ENCODE peak calls at places on chromosomes 1 and 21, in four cellular contexts. One of them, this sample, is unnamed.

GRCh38 chr1:197029749-197030148 is 37.3 kb downstream of the F13B start:
- DNase-seq in K562: no peak
- DNase-seq in GM12891: no peak
- DNase-seq in GM12878: no peak
- DNase-seq in this sample: no peak

GRCh38 chr1:31663622-31664452 is 19.2 kb upstream of the PEF1 start:
- DNase-seq in GM12891: peak
- DNase-seq in K562: peak
- DNase-seq in GM12878: no peak
- DNase-seq in this sample: peak

GRCh38 chr1:47934243-47934805 is 62.9 kb downstream of the TRABD2B start:
- DNase-seq in K562: no peak
- DNase-seq in GM12891: no peak
- DNase-seq in GM12878: no peak
- DNase-seq in this sample: no peak

GRCh38 chr1:181189691-181190361 is 101.3 kb downstream of the IER5 start:
- DNase-seq in GM12878: no peak
- DNase-seq in K562: peak
- DNase-seq in GM12891: peak
- DNase-seq in this sample: peak

GRCh38 chr1:22972760-22973159 is at the start of gene LACTBL1:
- DNase-seq in GM12878: no peak
- DNase-seq in K562: no peak
- DNase-seq in GM12891: no peak
- DNase-seq in this sample: no peak

GRCh38 chr1:20124451-20125057 is 5.2 kb upstream of the PLA2G2D start:
- DNase-seq in K562: peak
- DNase-seq in GM12878: no peak
- DNase-seq in GM12891: no peak
- DNase-seq in this sample: no peak

GRCh38 chr1:95640746-95641145 is 406.7 kb downstream of the RWDD3 start:
- DNase-seq in GM12878: no peak
- DNase-seq in K562: no peak
- DNase-seq in GM12891: no peak
- DNase-seq in this sample: no peak

GRCh38 chr21:42366292-42367010 is at the start of gene TFF1:
- DNase-seq in GM12878: no peak
- DNase-seq in GM12891: no peak
- DNase-seq in K562: no peak
- DNase-seq in this sample: no peak

GRCh38 chr21:25626752-25627151 is 12.3 kb upstream of the JAM2 start:
- DNase-seq in K562: no peak
- DNase-seq in GM12891: no peak
- DNase-seq in GM12878: no peak
- DNase-seq in this sample: no peak

GRCh38 chr1:25912076-25912831 is 6.0 kb upstream of the STMN1 start:
- DNase-seq in K562: no peak
- DNase-seq in GM12891: no peak
- DNase-seq in GM12878: no peak
- DNase-seq in this sample: no peak

GRCh38 chr1:109248797-109249629 is at the start of gene CELSR2:
- DNase-seq in GM12878: no peak
- DNase-seq in GM12891: peak
- DNase-seq in K562: peak
- DNase-seq in this sample: peak

GRCh38 chr1:243814718-243815117 is 35.3 kb downstream of the AKT3 start:
- DNase-seq in GM12878: no peak
- DNase-seq in GM12891: no peak
- DNase-seq in K562: no peak
- DNase-seq in this sample: no peak

GRCh38 chr1:19858894-19859293 is 23.3 kb upstream of the OTUD3 start:
- DNase-seq in K562: no peak
- DNase-seq in GM12878: no peak
- DNase-seq in GM12891: no peak
- DNase-seq in this sample: no peak

GRCh38 chr1:58785424-58786058 is 1.7 kb upstream of the JUN start:
- DNase-seq in K562: no peak
- DNase-seq in GM12878: peak
- DNase-seq in GM12891: no peak
- DNase-seq in this sample: no peak

GRCh38 chr21:17513214-17514123 is 626 bp downstream of the CXADR start:
- DNase-seq in K562: peak
- DNase-seq in GM12878: no peak
- DNase-seq in GM12891: peak
- DNase-seq in this sample: no peak

GRCh38 chr1:67347688-67348472 is 40.2 kb downstream of the IL12RB2 start:
- DNase-seq in K562: peak
- DNase-seq in GM12891: no peak
- DNase-seq in GM12878: no peak
- DNase-seq in this sample: no peak

GRCh38 chr1:188904201-188904600 is 1573.5 kb downstream of the BRINP3 start:
- DNase-seq in GM12891: no peak
- DNase-seq in K562: no peak
- DNase-seq in GM12878: no peak
- DNase-seq in this sample: no peak

GRCh38 chr1:170204121-170204520 is 58.4 kb downstream of the NTMT2 start:
- DNase-seq in GM12878: no peak
- DNase-seq in K562: no peak
- DNase-seq in GM12891: no peak
- DNase-seq in this sample: no peak

GRCh38 chr1:25543425-25544242 is at the start of gene LDLRAP1:
- DNase-seq in K562: peak
- DNase-seq in GM12891: peak
- DNase-seq in GM12878: no peak
- DNase-seq in this sample: peak

GRCh38 chr1:6727535-6727934 is 25.9 kb upstream of the DNAJC11 start:
- DNase-seq in GM12891: peak
- DNase-seq in GM12878: peak
- DNase-seq in K562: peak
- DNase-seq in this sample: peak

GRCh38 chr1:211547710-211548109 is 31.3 kb downstream of the SLC30A1 start:
- DNase-seq in GM12891: no peak
- DNase-seq in K562: no peak
- DNase-seq in GM12878: no peak
- DNase-seq in this sample: no peak

GRCh38 chr1:25050165-25050564 is 120.1 kb upstream of the RUNX3 start:
- DNase-seq in GM12878: no peak
- DNase-seq in K562: no peak
- DNase-seq in GM12891: no peak
- DNase-seq in this sample: no peak

GRCh38 chr1:246280551-246280950 is 226.5 kb downstream of the SMYD3 start:
- DNase-seq in K562: no peak
- DNase-seq in GM12891: no peak
- DNase-seq in GM12878: no peak
- DNase-seq in this sample: no peak

GRCh38 chr1:79716481-79716880 is 710.0 kb upstream of the ADGRL4 start:
- DNase-seq in GM12891: no peak
- DNase-seq in K562: no peak
- DNase-seq in GM12878: no peak
- DNase-seq in this sample: no peak

GRCh38 chr1:10598088-10598712 is 123.5 kb downstream of the PEX14 start:
- DNase-seq in K562: no peak
- DNase-seq in GM12891: no peak
- DNase-seq in GM12878: no peak
- DNase-seq in this sample: no peak

GRCh38 chr1:158196461-158196860 is 15.8 kb downstream of the CD1D start:
- DNase-seq in K562: no peak
- DNase-seq in GM12878: no peak
- DNase-seq in GM12891: no peak
- DNase-seq in this sample: no peak

GRCh38 chr1:8844421-8845063 is 27.1 kb upstream of the RERE start:
- DNase-seq in GM12891: no peak
- DNase-seq in K562: no peak
- DNase-seq in GM12878: no peak
- DNase-seq in this sample: no peak

GRCh38 chr1:2788506-2789163 is 12.9 kb downstream of the TTC34 start:
- DNase-seq in GM12878: no peak
- DNase-seq in GM12891: no peak
- DNase-seq in K562: no peak
- DNase-seq in this sample: no peak

GRCh38 chr1:113275691-113276090 is 114.6 kb upstream of the MAGI3 start:
- DNase-seq in GM12878: no peak
- DNase-seq in K562: no peak
- DNase-seq in GM12891: no peak
- DNase-seq in this sample: no peak

GRCh38 chr1:96660051-96660450 is 61.5 kb upstream of the PTBP2 start:
- DNase-seq in GM12878: no peak
- DNase-seq in K562: no peak
- DNase-seq in GM12891: no peak
- DNase-seq in this sample: no peak

GRCh38 chr21:40853956-40854688 is 7.2 kb upstream of the DSCAM start:
- DNase-seq in GM12891: no peak
- DNase-seq in K562: no peak
- DNase-seq in GM12878: no peak
- DNase-seq in this sample: no peak

GRCh38 chr1:94160811-94161210 is 39.9 kb upstream of the ABCA4 start:
- DNase-seq in GM12891: no peak
- DNase-seq in K562: no peak
- DNase-seq in GM12878: no peak
- DNase-seq in this sample: no peak

GRCh38 chr1:186854102-186854501 is 25.4 kb downstream of the PLA2G4A start:
- DNase-seq in GM12878: no peak
- DNase-seq in K562: no peak
- DNase-seq in GM12891: no peak
- DNase-seq in this sample: no peak
- TF ChIP-seq SPI1 in GM12878: no peak
- TF ChIP-seq SPI1 in K562: no peak
- TF ChIP-seq SPI1 in GM12891: no peak
- TF ChIP-seq SPI1 in this sample: no peak

GRCh38 chr1:203287896-203288295 is 17.4 kb upstream of the BTG2 start:
- DNase-seq in GM12878: no peak
- DNase-seq in GM12891: no peak
- DNase-seq in K562: no peak
- DNase-seq in this sample: no peak

GRCh38 chr1:203286161-203286984 is 18.9 kb upstream of the BTG2 start:
- DNase-seq in K562: no peak
- DNase-seq in GM12878: no peak
- DNase-seq in GM12891: no peak
- DNase-seq in this sample: peak

GRCh38 chr1:203289281-203289981 is 15.9 kb upstream of the BTG2 start:
- DNase-seq in GM12891: peak
- DNase-seq in K562: peak
- DNase-seq in GM12878: peak
- DNase-seq in this sample: peak

GRCh38 chr1:203288351-203288894 is 16.9 kb upstream of the BTG2 start:
- DNase-seq in GM12891: no peak
- DNase-seq in GM12878: no peak
- DNase-seq in K562: no peak
- DNase-seq in this sample: no peak

DNA sequence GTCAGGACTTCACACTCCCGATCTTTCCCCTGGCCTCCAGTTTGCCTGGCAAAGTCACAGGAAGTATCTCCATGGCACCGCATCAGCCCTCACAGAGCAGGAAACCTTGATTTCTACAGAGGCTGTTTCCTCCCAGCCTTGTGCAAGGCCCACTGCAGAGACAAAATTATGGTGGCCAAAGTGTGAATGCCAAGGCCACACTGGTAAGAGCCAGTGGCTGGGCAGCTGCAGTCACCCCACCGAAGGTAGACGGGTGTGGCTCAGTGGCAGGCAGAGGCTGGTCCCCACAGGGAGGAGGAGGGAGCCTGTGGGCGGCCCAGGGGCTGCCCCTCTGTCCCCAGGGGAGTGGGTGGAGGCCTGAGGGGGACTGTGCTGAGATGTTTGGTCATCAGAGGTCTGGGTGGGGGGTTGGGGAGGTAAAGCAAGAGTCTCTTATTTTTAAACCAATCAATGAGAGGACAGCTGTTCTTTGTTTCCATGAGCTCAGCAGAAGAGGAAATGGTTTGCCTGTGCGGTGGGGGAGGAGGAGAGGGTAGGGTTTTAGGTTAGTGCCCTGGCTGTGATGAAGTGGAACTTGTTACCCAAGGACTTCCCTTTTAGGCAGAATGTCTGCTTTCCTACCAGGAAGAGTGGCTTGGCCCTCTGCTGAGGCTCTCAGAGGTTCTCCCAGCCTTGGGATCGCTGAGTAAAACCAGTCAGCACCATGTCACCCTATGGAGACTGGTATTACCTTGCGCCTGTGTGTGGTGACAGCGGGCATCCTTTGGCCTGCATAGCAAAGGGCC is 18.0 kb upstream of the BTG2 start:
- DNase-seq in K562: peak
- DNase-seq in GM12878: peak
- DNase-seq in GM12891: peak
- DNase-seq in this sample: peak
- TF ChIP-seq SPI1 in K562: peak
- TF ChIP-seq SPI1 in GM12878: peak
- TF ChIP-seq SPI1 in GM12891: peak
- TF ChIP-seq SPI1 in this sample: peak

DNA sequence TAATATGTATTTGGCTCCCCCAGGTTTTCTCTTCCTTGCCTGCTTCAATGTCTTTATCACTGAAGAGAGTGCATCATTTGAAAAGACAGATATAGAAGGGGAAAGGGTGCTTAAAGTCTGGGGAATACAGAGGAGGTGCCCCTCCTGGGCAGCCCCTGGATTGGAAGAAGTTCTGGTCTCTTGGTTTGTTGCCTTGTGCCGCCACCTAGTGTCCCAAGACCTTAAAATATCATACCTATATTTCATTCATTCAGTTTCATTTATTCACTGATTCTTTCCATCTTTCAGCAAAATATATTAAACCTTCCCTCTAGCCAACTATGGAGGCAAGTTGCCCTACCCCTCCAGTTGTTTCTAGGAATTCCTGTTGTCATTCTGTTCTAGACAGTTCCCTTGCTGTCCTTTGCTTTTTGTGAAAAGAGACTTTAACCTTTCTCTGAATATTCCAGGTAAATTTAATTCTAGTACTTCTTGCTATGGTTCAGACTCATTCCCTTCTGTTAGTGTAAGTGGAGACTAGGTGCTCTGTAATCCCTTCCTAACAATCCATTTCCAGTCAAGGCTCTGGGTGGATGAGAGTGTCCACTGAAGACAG is 56.1 kb downstream of the MEF2D start:
- DNase-seq in K562: peak
- DNase-seq in GM12878: no peak
- DNase-seq in GM12891: no peak
- DNase-seq in this sample: no peak
- TF ChIP-seq SPI1 in K562: no peak
- TF ChIP-seq SPI1 in GM12878: no peak
- TF ChIP-seq SPI1 in GM12891: no peak
- TF ChIP-seq SPI1 in this sample: no peak

GRCh38 chr1:184633785-184634184 is 120.9 kb downstream of the EDEM3 start:
- DNase-seq in GM12878: no peak
- DNase-seq in K562: no peak
- DNase-seq in GM12891: no peak
- DNase-seq in this sample: no peak

GRCh38 chr1:184635347-184636155 is 119.1 kb downstream of the EDEM3 start:
- DNase-seq in GM12891: no peak
- DNase-seq in K562: no peak
- DNase-seq in GM12878: no peak
- DNase-seq in this sample: no peak

GRCh38 chr1:184636156-184636448 is 118.6 kb downstream of the EDEM3 start:
- DNase-seq in GM12891: no peak
- DNase-seq in GM12878: no peak
- DNase-seq in K562: no peak
- DNase-seq in this sample: no peak

GRCh38 chr1:184632415-184633175 is 122.1 kb downstream of the EDEM3 start:
- DNase-seq in GM12891: no peak
- DNase-seq in GM12878: no peak
- DNase-seq in K562: no peak
- DNase-seq in this sample: no peak

GRCh38 chr1:184634296-184634695 is 120.4 kb downstream of the EDEM3 start:
- DNase-seq in GM12878: no peak
- DNase-seq in GM12891: no peak
- DNase-seq in K562: no peak
- DNase-seq in this sample: no peak
- TF ChIP-seq SPI1 in GM12878: no peak
- TF ChIP-seq SPI1 in GM12891: no peak
- TF ChIP-seq SPI1 in K562: no peak
- TF ChIP-seq SPI1 in this sample: no peak